ENCODE peak calls at places on chromosomes 13 and 19, in seven cellular contexts. One of them, this sample, is unnamed.
A peak's percentile ranks its signal among the peaks of the same experiment; 100 is the strongest.

GRCh38 chr13:40352385-40352778 is 314.1 kb downstream of the FOXO1 start:
- DNase-seq in psoas muscle: peak; percentile 77
- DNase-seq in A673: no peak
- DNase-seq in astrocyte of the cerebellum: no peak
- DNase-seq in nephron progenitor cell: no peak
- DNase-seq in AG09309: no peak
- DNase-seq in GM12865: no peak
- DNase-seq in this sample: no peak

GRCh38 chr13:65926750-65927171 is 1303.4 kb downstream of the PCDH9 start:
- DNase-seq in psoas muscle: no peak
- DNase-seq in A673: no peak
- DNase-seq in astrocyte of the cerebellum: no peak
- DNase-seq in nephron progenitor cell: peak; percentile 21
- DNase-seq in AG09309: no peak
- DNase-seq in GM12865: no peak
- DNase-seq in this sample: no peak

GRCh38 chr13:35164324-35164932 is 222.4 kb downstream of the NBEA start:
- DNase-seq in psoas muscle: no peak
- DNase-seq in A673: peak; percentile 57
- DNase-seq in astrocyte of the cerebellum: no peak
- DNase-seq in nephron progenitor cell: no peak
- DNase-seq in AG09309: no peak
- DNase-seq in GM12865: peak; percentile 56
- DNase-seq in this sample: no peak

GRCh38 chr13:25762795-25763377 is 288.9 kb downstream of the SHISA2 start:
- DNase-seq in psoas muscle: no peak
- DNase-seq in A673: no peak
- DNase-seq in astrocyte of the cerebellum: no peak
- DNase-seq in nephron progenitor cell: no peak
- DNase-seq in AG09309: no peak
- DNase-seq in GM12865: no peak
- DNase-seq in this sample: no peak

GRCh38 chr13:55341891-55342290 is 1798.8 kb upstream of the PRR20A start:
- DNase-seq in psoas muscle: no peak
- DNase-seq in A673: no peak
- DNase-seq in astrocyte of the cerebellum: no peak
- DNase-seq in nephron progenitor cell: no peak
- DNase-seq in AG09309: no peak
- DNase-seq in GM12865: no peak
- DNase-seq in this sample: no peak

GRCh38 chr19:3383121-3383722 is 16.8 kb downstream of the NFIC start:
- DNase-seq in psoas muscle: peak; percentile 63
- DNase-seq in A673: no peak
- DNase-seq in astrocyte of the cerebellum: no peak
- DNase-seq in nephron progenitor cell: no peak
- DNase-seq in AG09309: no peak
- DNase-seq in GM12865: no peak
- DNase-seq in this sample: no peak

GRCh38 chr13:27406178-27406939 is 18.1 kb upstream of the GTF3A start:
- DNase-seq in psoas muscle: no peak
- DNase-seq in A673: peak; percentile 43
- DNase-seq in astrocyte of the cerebellum: no peak
- DNase-seq in nephron progenitor cell: no peak
- DNase-seq in AG09309: no peak
- DNase-seq in GM12865: peak; percentile 52
- DNase-seq in this sample: no peak

GRCh38 chr19:39413269-39413902 is 917 bp downstream of the PLEKHG2 start:
- DNase-seq in psoas muscle: peak; percentile 73
- DNase-seq in A673: peak; percentile 78
- DNase-seq in astrocyte of the cerebellum: no peak
- DNase-seq in nephron progenitor cell: peak; percentile 86
- DNase-seq in AG09309: no peak
- DNase-seq in GM12865: peak; percentile 56
- DNase-seq in this sample: peak; percentile 66

GRCh38 chr19:12665646-12666304 is 767 bp downstream of the MAN2B1 start:
- DNase-seq in psoas muscle: no peak
- DNase-seq in A673: no peak
- DNase-seq in astrocyte of the cerebellum: no peak
- DNase-seq in nephron progenitor cell: no peak
- DNase-seq in AG09309: no peak
- DNase-seq in GM12865: peak; percentile 47
- DNase-seq in this sample: no peak

GRCh38 chr19:53865523-53865917 is 2.2 kb upstream of the MYADM start:
- DNase-seq in psoas muscle: no peak
- DNase-seq in A673: no peak
- DNase-seq in astrocyte of the cerebellum: no peak
- DNase-seq in nephron progenitor cell: no peak
- DNase-seq in AG09309: no peak
- DNase-seq in GM12865: no peak
- DNase-seq in this sample: no peak

GRCh38 chr13:79799049-79799448 is 318.1 kb downstream of the NDFIP2 start:
- DNase-seq in psoas muscle: no peak
- DNase-seq in A673: peak; percentile 71
- DNase-seq in astrocyte of the cerebellum: no peak
- DNase-seq in nephron progenitor cell: no peak
- DNase-seq in AG09309: no peak
- DNase-seq in GM12865: no peak
- DNase-seq in this sample: no peak

GRCh38 chr13:105907319-105908019 is 628.0 kb downstream of the EFNB2 start:
- DNase-seq in psoas muscle: no peak
- DNase-seq in A673: no peak
- DNase-seq in astrocyte of the cerebellum: no peak
- DNase-seq in nephron progenitor cell: no peak
- DNase-seq in AG09309: no peak
- DNase-seq in GM12865: no peak
- DNase-seq in this sample: no peak

GRCh38 chr13:103883152-103883551 is 816.9 kb upstream of the SLC10A2 start:
- DNase-seq in psoas muscle: peak; percentile 79
- DNase-seq in A673: peak; percentile 76
- DNase-seq in astrocyte of the cerebellum: peak; percentile 90
- DNase-seq in nephron progenitor cell: peak; percentile 61
- DNase-seq in AG09309: peak; percentile 46
- DNase-seq in GM12865: no peak
- DNase-seq in this sample: peak; percentile 52
- TF ChIP-seq CTCF in psoas muscle: peak; percentile 57
- TF ChIP-seq CTCF in A673: peak; percentile 50
- TF ChIP-seq CTCF in astrocyte of the cerebellum: peak; percentile 70
- TF ChIP-seq CTCF in nephron progenitor cell: peak; percentile 51
- TF ChIP-seq CTCF in AG09309: peak; percentile 30
- TF ChIP-seq CTCF in GM12865: no peak
- TF ChIP-seq CTCF in this sample: peak; percentile 72

DNA sequence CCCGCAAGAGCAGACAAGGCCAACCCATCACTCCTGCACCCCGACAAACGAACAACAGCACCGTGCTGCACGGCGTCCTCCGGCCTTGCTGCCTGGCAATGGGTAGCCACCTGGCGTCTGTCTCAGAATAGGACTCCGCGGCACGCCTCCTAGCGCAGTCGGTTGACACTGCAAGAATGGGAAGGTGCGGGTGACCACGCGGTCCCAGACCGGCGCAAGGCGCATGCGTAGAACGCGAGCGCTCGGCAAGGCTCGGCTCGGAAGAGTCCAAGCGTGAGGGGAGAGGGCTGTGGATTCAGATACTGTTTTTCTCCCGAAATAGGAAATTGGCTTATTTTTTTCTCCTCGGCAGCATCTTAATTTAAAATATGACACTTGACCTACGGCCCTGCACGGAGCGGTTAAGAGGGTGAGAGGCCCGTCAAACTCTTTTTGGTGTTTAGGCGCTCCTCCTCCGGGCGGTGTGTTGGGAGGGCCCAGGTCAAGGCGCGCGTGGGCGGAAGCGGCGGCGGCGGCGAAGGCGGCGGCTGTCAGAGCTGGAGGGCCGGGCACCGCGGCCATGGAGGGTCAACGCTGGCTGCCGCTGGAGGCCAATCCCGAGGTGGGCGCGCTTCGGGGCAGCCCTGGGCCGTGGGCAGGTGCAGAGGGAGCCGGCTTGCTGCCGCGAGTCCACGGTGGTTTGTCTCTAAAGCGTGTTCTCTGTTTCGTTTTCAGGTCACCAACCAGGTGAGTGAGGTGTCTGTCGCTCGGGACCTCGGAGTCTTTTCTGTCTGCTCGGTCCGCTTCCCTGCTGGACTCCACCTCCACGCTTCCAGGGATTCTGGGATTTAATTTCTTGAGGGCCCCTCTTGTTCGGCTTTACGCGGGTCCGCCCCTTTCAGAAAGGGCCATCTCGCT is at the start of gene UCHL3:
- DNase-seq in psoas muscle: peak; percentile 97
- DNase-seq in A673: peak; percentile 97
- DNase-seq in astrocyte of the cerebellum: peak; percentile 90
- DNase-seq in nephron progenitor cell: peak; percentile 98
- DNase-seq in AG09309: peak; percentile 73
- DNase-seq in GM12865: peak; percentile 98
- DNase-seq in this sample: peak; percentile 97
- TF ChIP-seq CTCF in psoas muscle: peak; percentile 87
- TF ChIP-seq CTCF in A673: peak; percentile 91
- TF ChIP-seq CTCF in astrocyte of the cerebellum: peak; percentile 84
- TF ChIP-seq CTCF in nephron progenitor cell: peak; percentile 76
- TF ChIP-seq CTCF in AG09309: peak; percentile 93
- TF ChIP-seq CTCF in GM12865: peak; percentile 90
- TF ChIP-seq CTCF in this sample: peak; percentile 82

DNA sequence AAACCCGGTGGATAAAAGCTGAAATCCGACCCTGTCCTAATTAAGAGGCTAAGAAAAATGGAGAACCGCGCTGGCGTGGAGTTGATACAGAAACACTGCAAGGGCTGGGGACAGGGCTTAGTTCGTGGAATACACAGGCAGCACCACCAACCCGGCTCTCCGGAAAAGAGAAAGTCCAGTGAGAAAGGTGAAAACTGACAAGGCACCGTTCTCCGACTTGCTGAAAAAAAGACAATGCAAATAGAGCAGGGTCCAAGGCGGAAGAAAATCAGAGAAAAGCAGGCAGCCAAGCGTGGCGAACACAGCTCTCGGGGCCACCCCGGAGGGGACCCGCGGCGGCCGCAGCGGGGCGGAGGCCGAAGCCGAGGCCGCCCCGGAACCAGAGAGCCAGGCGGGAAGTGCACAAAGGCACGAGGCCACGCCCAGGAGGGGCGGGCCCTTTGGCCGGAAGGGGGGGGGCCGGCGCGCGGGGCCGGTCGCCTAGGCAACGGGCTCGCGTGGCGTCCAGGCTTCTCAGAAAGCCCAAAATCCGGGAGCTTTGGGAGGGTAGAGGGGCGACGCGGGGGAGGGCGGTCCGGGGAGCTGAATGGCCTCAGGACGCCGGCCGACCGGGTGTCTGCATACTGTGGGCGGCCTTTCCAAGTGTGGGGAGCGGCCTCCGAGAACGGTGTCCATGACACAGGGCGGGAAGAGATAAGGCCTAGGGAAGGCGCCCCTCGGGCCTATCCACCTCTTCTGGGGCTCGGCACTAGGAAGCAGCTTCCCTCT is 1.2 kb upstream of the ING1 start:
- DNase-seq in psoas muscle: peak; percentile 87
- DNase-seq in A673: peak; percentile 93
- DNase-seq in astrocyte of the cerebellum: peak; percentile 41
- DNase-seq in nephron progenitor cell: peak; percentile 82
- DNase-seq in AG09309: no peak
- DNase-seq in GM12865: peak; percentile 96
- DNase-seq in this sample: peak; percentile 76
- TF ChIP-seq CTCF in psoas muscle: no peak
- TF ChIP-seq CTCF in A673: no peak
- TF ChIP-seq CTCF in astrocyte of the cerebellum: no peak
- TF ChIP-seq CTCF in nephron progenitor cell: no peak
- TF ChIP-seq CTCF in AG09309: no peak
- TF ChIP-seq CTCF in GM12865: no peak
- TF ChIP-seq CTCF in this sample: no peak

DNA sequence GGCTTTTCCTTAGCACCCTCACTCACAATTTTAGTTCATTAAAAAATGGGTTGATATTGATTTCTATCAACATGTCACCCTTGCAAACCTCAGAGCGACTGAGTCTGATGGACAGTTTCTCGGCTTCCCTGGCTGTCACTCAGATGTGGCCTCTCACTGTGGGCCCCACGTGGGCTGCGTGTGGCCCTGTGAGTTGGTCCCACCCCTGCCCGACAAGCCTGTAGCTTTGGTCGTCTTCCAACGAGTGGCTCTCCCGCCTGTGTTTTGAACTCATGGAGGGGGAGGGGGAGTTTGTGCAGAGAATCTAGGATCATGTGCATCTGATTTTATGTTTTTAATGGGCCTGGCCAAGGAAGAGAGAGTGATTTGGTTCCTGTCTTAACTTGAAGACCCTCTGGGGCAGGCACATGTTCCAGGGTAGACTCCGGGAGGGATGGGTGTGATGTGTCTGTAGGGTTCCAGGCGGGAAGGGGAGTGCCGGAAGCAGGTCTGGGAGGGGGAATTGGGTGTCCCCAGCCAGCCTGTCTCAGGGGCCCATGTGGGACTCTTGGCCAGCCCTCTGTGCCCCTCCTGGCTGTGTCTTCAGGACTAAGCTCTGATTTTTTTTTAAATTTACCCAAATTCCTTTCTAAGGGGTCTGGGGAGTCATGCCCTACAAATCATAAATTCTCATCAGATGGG is 18.9 kb downstream of the ATP11A start:
- DNase-seq in psoas muscle: no peak
- DNase-seq in A673: no peak
- DNase-seq in astrocyte of the cerebellum: no peak
- DNase-seq in nephron progenitor cell: no peak
- DNase-seq in AG09309: no peak
- DNase-seq in GM12865: no peak
- DNase-seq in this sample: no peak
- TF ChIP-seq CTCF in psoas muscle: no peak
- TF ChIP-seq CTCF in A673: no peak
- TF ChIP-seq CTCF in astrocyte of the cerebellum: no peak
- TF ChIP-seq CTCF in nephron progenitor cell: no peak
- TF ChIP-seq CTCF in AG09309: no peak
- TF ChIP-seq CTCF in GM12865: no peak
- TF ChIP-seq CTCF in this sample: no peak

DNA sequence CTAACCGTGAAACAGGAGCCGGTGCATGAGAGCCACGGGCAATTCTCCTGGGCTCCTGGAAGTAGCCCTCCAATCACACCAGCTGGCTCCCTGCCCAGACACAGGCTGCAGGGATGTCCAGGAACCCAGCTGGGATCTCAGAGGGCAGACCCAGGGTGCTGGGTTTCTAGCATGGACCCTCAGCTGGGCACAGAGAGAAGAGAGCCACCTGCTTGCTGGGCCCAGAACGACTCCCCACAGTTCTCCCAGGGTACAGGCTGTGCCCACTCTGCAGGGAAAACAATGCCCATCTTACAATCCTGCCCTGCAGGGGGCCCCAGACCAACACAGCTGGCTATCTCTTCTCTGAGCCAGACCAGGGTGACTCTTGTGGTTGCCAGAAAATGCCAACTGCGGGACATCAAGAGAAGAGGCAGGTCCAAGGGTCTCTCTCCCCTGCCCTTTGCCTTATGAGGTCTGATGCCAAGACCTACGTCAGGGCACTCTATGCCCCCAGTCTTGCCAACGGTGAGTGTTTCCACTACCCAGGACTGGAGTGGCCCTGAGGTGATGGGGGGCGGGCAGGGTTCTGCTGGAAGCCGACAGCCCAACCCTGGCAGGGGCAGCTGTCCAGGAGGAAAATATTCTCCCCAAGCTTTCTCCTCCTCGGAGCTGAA is 64.6 kb downstream of the CEBPG start:
- DNase-seq in psoas muscle: no peak
- DNase-seq in A673: no peak
- DNase-seq in astrocyte of the cerebellum: no peak
- DNase-seq in nephron progenitor cell: no peak
- DNase-seq in AG09309: no peak
- DNase-seq in GM12865: no peak
- DNase-seq in this sample: no peak
- TF ChIP-seq CTCF in psoas muscle: no peak
- TF ChIP-seq CTCF in A673: no peak
- TF ChIP-seq CTCF in astrocyte of the cerebellum: no peak
- TF ChIP-seq CTCF in nephron progenitor cell: no peak
- TF ChIP-seq CTCF in AG09309: no peak
- TF ChIP-seq CTCF in GM12865: no peak
- TF ChIP-seq CTCF in this sample: no peak